ENCODE peak calls at places on chromosomes 4 and X, in seven cellular contexts. B is IMR-90, I is mesendoderm, P is neuronal stem cell, G is H9, Q is H1, S is mesenchymal stem cell. C is an unnamed sample.

GRCh38 chr4:64539234-64539849 is 130.1 kb upstream of the TECRL start:
- DNase-seq in B (peak), I (peak), P (peak), G (peak), Q (no peak), S (peak), C (peak)

GRCh38 chr4:186191266-186192067 is at the start of gene CYP4V2:
- DNase-seq in B (peak), I (peak), P (peak), G (peak), Q (peak), S (peak), C (peak)

GRCh38 chr4:54382623-54383022 is 153.5 kb downstream of the PDGFRA start:
- DNase-seq in B (no peak), I (peak), P (no peak), G (no peak), Q (no peak), S (no peak), C (no peak)

GRCh38 chrX:599837-600715 is 30.5 kb upstream of the SHOX start:
- DNase-seq in B (no peak), I (no peak), P (no peak), G (peak), Q (peak), S (no peak), C (no peak)

GRCh38 chr4:11599044-11599443 is 170.3 kb upstream of the HS3ST1 start:
- DNase-seq in B (no peak), I (no peak), P (no peak), G (no peak), Q (no peak), S (no peak), C (no peak)

GRCh38 chrX:103533428-103534216 is 14.3 kb upstream of the RAB40A start:
- DNase-seq in B (peak), I (peak), P (peak), G (peak), Q (peak), S (peak), C (peak)

GRCh38 chrX:97102938-97103337 is 219.2 kb downstream of the RPA4 start:
- DNase-seq in B (no peak), I (no peak), P (no peak), G (no peak), Q (no peak), S (no peak), C (no peak)

GRCh38 chrX:17878028-17878670 is 17.1 kb upstream of the RAI2 start:
- DNase-seq in B (no peak), I (no peak), P (no peak), G (no peak), Q (no peak), S (no peak), C (no peak)

GRCh38 chrX:7068939-7069367 is 78.6 kb upstream of the STS start:
- DNase-seq in B (no peak), I (peak), P (no peak), G (peak), Q (peak), S (no peak), C (peak)

GRCh38 chr4:151573945-151574344 is 165.0 kb downstream of the FHIP1A start:
- DNase-seq in B (no peak), I (peak), P (no peak), G (no peak), Q (no peak), S (peak), C (no peak)

GRCh38 chr4:15149234-15149841 is 147.1 kb downstream of the CPEB2 start:
- DNase-seq in B (peak), I (no peak), P (no peak), G (no peak), Q (no peak), S (no peak), C (no peak)

GRCh38 chr4:69617083-69617694 is 22.3 kb downstream of the UGT2A2 start:
- DNase-seq in B (peak), I (peak), P (peak), G (no peak), Q (no peak), S (peak), C (peak)

GRCh38 chr4:88792268-88792781 is 94.7 kb upstream of the NAP1L5 start:
- DNase-seq in B (peak), I (peak), P (no peak), G (no peak), Q (no peak), S (peak), C (peak)

GRCh38 chr4:173528378-173529321 is 1.4 kb downstream of the HAND2 start:
- DNase-seq in B (no peak), I (peak), P (peak), G (peak), Q (peak), S (peak), C (no peak)

GRCh38 chrX:71475906-71476305 is 57.0 kb upstream of the OGT start:
- DNase-seq in B (no peak), I (peak), P (no peak), G (no peak), Q (no peak), S (no peak), C (no peak)

GRCh38 chr4:87811977-87812376 is 12.6 kb downstream of the IBSP start:
- DNase-seq in B (peak), I (no peak), P (no peak), G (no peak), Q (no peak), S (no peak), C (no peak)

GRCh38 chr4:5979981-5980380 is 38.2 kb downstream of the C4orf50 start:
- DNase-seq in B (no peak), I (peak), P (peak), G (peak), Q (peak), S (no peak), C (no peak)

GRCh38 chr4:54961357-54961975 is 163.9 kb downstream of the KDR start:
- DNase-seq in B (peak), I (peak), P (no peak), G (no peak), Q (no peak), S (peak), C (no peak)

GRCh38 chr4:184937745-184938144 is 80.5 kb upstream of the HELT start:
- DNase-seq in B (no peak), I (no peak), P (no peak), G (no peak), Q (peak), S (no peak), C (no peak)

GRCh38 chr4:140609548-140610425 is 41.0 kb upstream of the UCP1 start:
- DNase-seq in B (peak), I (peak), P (peak), G (no peak), Q (no peak), S (peak), C (no peak)

GRCh38 chrX:54116391-54116790 is 66.7 kb downstream of the FAM120C start:
- DNase-seq in B (no peak), I (no peak), P (no peak), G (peak), Q (no peak), S (no peak), C (peak)
- H4K8ac ChIP-seq in B (no peak), I (no peak), P (no peak), G (no peak), Q (no peak), S (no peak), C (no peak)

GRCh38 chr4:95188701-95189401 is 359.9 kb downstream of the UNC5C start:
- DNase-seq in B (no peak), I (no peak), P (no peak), G (no peak), Q (no peak), S (no peak), C (no peak)
- H4K8ac ChIP-seq in B (no peak), I (no peak), P (no peak), G (no peak), Q (no peak), S (no peak), C (no peak)

DNA sequence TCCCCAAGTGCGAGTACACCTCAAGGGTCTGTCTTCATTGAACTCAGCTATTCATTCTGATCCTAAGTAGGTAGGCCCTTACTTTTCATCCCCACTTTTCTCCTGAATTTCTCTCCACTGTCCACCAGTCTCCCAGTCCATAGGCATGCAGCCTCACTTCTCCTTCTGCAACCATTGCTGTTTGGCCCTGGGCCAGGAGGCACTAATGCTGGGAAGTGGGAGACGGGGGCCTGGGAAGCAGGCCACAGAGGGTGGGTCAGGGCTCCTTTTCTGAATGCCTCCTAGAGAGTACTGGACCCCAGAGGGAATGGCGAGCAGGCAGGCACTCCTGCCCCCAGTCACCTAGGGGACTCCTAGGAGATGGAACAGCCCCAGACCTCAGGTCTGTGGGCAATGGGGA is 203.5 kb upstream of the RPL34 start:
- DNase-seq in B (no peak), I (no peak), P (no peak), G (no peak), Q (no peak), S (no peak), C (no peak)
- H4K8ac ChIP-seq in B (no peak), I (no peak), P (no peak), G (no peak), Q (no peak), S (no peak), C (no peak)

DNA sequence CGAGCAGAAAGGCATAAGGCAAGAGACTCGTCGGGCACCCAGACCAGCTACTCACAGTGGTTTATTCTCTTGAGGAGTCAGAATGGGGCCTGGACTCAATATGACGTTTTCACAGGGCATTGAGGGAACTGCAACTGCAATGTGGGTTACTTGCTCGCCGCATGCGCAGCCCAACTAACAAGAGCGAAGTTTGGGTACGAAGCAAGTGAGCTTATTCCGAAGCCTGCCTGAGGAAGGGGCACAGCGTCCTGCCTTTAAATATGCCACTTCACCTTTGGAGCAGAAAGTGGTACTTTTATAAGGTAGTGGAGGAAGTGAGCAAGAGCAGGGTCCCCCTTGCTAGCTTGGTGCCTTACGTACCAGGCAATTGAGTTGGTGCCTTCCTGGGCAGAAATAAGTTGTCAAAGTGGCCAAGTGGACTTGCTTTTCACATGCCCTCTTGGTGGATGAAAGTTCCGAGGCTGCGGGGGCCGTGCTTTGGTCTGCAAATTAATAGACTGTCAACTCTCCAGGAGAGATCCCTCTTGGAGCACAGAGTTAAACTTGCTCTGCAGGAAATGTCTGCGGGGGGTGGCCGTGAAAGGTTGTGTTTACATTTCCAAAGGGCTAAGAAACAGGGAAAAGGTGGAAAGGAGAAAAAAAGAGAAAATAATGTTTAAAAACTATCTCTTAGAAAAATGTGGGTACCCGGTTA is 480.4 kb downstream of the TRIML1 start:
- DNase-seq in B (no peak), I (peak), P (no peak), G (peak), Q (peak), S (no peak), C (no peak)
- H4K8ac ChIP-seq in B (no peak), I (no peak), P (no peak), G (no peak), Q (no peak), S (no peak), C (no peak)

GRCh38 chr4:177185151-177185550 is 124.5 kb upstream of the NEIL3 start:
- DNase-seq in B (peak), I (peak), P (peak), G (no peak), Q (no peak), S (no peak), C (peak)
- H4K8ac ChIP-seq in B (no peak), I (no peak), P (no peak), G (no peak), Q (no peak), S (no peak), C (no peak)

DNA sequence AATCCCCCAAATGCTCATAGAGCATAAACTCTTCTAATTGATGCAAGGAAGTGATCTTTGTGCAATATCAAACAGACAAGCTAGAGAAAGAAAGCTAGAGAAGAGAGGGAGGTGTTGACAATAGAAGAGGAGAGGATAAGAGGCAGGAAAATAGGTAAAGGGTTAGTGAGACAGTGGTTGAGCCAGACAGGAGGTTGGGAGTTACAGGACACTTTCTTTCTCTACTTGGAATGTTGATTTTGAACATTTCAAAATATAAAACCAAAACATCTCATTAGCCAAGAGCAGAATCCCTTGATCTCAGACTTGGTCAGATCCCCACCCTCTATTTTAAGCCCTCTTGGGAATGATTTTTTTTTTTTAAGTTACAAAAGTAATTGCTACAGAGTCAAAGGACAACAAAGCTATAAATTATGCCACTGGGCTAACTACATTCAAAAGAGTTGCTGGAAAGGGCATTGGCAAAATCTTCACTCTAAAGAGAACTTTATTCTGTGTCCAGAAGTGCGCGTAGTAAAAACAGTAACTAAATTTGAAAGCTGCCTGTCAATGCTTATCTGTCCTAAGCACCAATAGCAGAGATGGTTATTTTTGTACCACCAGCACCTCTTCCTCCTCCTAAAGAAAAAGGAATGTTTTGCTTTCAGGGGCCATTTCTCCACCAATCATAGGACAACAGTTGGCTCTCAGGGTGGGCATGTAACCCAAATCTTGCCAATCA is 133.8 kb downstream of the PDGFC start:
- DNase-seq in B (no peak), I (no peak), P (no peak), G (no peak), Q (no peak), S (no peak), C (no peak)
- H4K8ac ChIP-seq in B (no peak), I (no peak), P (no peak), G (no peak), Q (no peak), S (no peak), C (no peak)

GRCh38 chrX:118564498-118564897 is 68.9 kb downstream of the DOCK11 start:
- DNase-seq in B (no peak), I (no peak), P (no peak), G (no peak), Q (no peak), S (no peak), C (no peak)

GRCh38 chrX:118562574-118563164 is 67.1 kb downstream of the DOCK11 start:
- DNase-seq in B (no peak), I (no peak), P (no peak), G (no peak), Q (no peak), S (peak), C (no peak)

GRCh38 chrX:118566359-118566758 is 70.7 kb downstream of the DOCK11 start:
- DNase-seq in B (peak), I (no peak), P (no peak), G (no peak), Q (no peak), S (no peak), C (no peak)

GRCh38 chrX:118569676-118570075 is 74.1 kb downstream of the DOCK11 start:
- DNase-seq in B (no peak), I (no peak), P (no peak), G (no peak), Q (no peak), S (no peak), C (no peak)

DNA sequence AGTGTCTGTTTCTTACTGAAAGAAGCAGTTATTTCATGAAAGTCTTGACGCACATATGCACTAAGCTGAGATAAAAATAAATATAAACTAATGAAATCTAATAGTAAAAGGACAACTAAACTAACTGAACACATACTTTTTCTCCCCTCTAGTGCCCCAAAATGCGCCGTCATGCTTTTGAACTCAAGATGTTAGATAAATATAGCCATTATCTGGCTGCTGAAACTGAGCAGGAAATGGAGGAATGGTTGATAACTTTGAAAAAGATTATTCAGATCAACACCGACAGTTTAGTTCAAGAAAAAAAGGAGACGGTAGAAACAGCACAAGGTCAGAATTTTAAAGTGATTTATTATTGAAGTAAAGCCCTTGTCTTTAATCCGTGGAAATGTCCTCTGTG is 70.2 kb downstream of the DOCK11 start:
- DNase-seq in B (no peak), I (no peak), P (no peak), G (no peak), Q (no peak), S (no peak), C (no peak)
- H4K8ac ChIP-seq in B (no peak), I (no peak), P (no peak), G (no peak), Q (no peak), S (no peak), C (no peak)

GRCh38 chr4:111847256-111848108 is 297.8 kb upstream of the FAM241A start:
- DNase-seq in B (no peak), I (peak), P (no peak), G (no peak), Q (no peak), S (peak), C (peak)
- H4K8ac ChIP-seq in B (no peak), I (no peak), P (no peak), G (no peak), Q (no peak), S (no peak), C (no peak)

C was measured in trophoblast cell.